ENCODE peak calls at places on chromosomes 13 and 19, in seven cellular contexts. One of them, this sample, is unnamed. For H3K27me3, the result is how much of the 10 kb centered on the place peaks cover.

GRCh38 chr13:38042771-38043170 is 173.2 kb upstream of the TRPC4 start:
- DNase-seq in Peyer's patch: no peak
- DNase-seq in GM23338: no peak
- DNase-seq in CD4-positive, CD25-positive, alpha-beta regulatory T cell: no peak
- DNase-seq in psoas muscle: no peak
- DNase-seq in neuronal stem cell: no peak
- DNase-seq in H7: no peak
- DNase-seq in this sample: no peak

GRCh38 chr13:58949646-58950045 is 1214.1 kb downstream of the DIAPH3 start:
- DNase-seq in Peyer's patch: no peak
- DNase-seq in GM23338: peak
- DNase-seq in CD4-positive, CD25-positive, alpha-beta regulatory T cell: no peak
- DNase-seq in psoas muscle: no peak
- DNase-seq in neuronal stem cell: no peak
- DNase-seq in H7: no peak
- DNase-seq in this sample: no peak

GRCh38 chr19:51531349-51532315 is at the start of gene SIGLEC6:
- DNase-seq in Peyer's patch: peak
- DNase-seq in GM23338: peak
- DNase-seq in CD4-positive, CD25-positive, alpha-beta regulatory T cell: no peak
- DNase-seq in psoas muscle: peak
- DNase-seq in neuronal stem cell: no peak
- DNase-seq in H7: no peak
- DNase-seq in this sample: peak

GRCh38 chr13:51955841-51956603 is 55.2 kb downstream of the ATP7B start:
- DNase-seq in Peyer's patch: no peak
- DNase-seq in GM23338: no peak
- DNase-seq in CD4-positive, CD25-positive, alpha-beta regulatory T cell: no peak
- DNase-seq in psoas muscle: no peak
- DNase-seq in neuronal stem cell: no peak
- DNase-seq in H7: no peak
- DNase-seq in this sample: no peak

GRCh38 chr19:38944981-38945506 is 14.3 kb downstream of the MRPS12 start:
- DNase-seq in Peyer's patch: no peak
- DNase-seq in GM23338: peak
- DNase-seq in CD4-positive, CD25-positive, alpha-beta regulatory T cell: no peak
- DNase-seq in psoas muscle: no peak
- DNase-seq in neuronal stem cell: no peak
- DNase-seq in H7: peak
- DNase-seq in this sample: no peak

GRCh38 chr19:15323496-15324235 is 8.7 kb downstream of the BRD4 start:
- DNase-seq in Peyer's patch: no peak
- DNase-seq in GM23338: no peak
- DNase-seq in CD4-positive, CD25-positive, alpha-beta regulatory T cell: no peak
- DNase-seq in psoas muscle: peak
- DNase-seq in neuronal stem cell: no peak
- DNase-seq in H7: no peak
- DNase-seq in this sample: peak

GRCh38 chr13:36515466-36515865 is 83.2 kb downstream of the CCNA1 start:
- DNase-seq in Peyer's patch: no peak
- DNase-seq in GM23338: no peak
- DNase-seq in CD4-positive, CD25-positive, alpha-beta regulatory T cell: no peak
- DNase-seq in psoas muscle: no peak
- DNase-seq in neuronal stem cell: no peak
- DNase-seq in H7: no peak
- DNase-seq in this sample: no peak

GRCh38 chr19:32909257-32909656 is 39.7 kb upstream of the SLC7A9 start:
- DNase-seq in Peyer's patch: no peak
- DNase-seq in GM23338: no peak
- DNase-seq in CD4-positive, CD25-positive, alpha-beta regulatory T cell: no peak
- DNase-seq in psoas muscle: no peak
- DNase-seq in neuronal stem cell: no peak
- DNase-seq in H7: no peak
- DNase-seq in this sample: no peak

GRCh38 chr13:74210693-74211393 is 76.6 kb upstream of the KLF12 start:
- DNase-seq in Peyer's patch: no peak
- DNase-seq in GM23338: no peak
- DNase-seq in CD4-positive, CD25-positive, alpha-beta regulatory T cell: no peak
- DNase-seq in psoas muscle: no peak
- DNase-seq in neuronal stem cell: no peak
- DNase-seq in H7: no peak
- DNase-seq in this sample: no peak

GRCh38 chr19:51637362-51637978 is 7.3 kb upstream of the SIGLEC5 start:
- DNase-seq in Peyer's patch: no peak
- DNase-seq in GM23338: peak
- DNase-seq in CD4-positive, CD25-positive, alpha-beta regulatory T cell: no peak
- DNase-seq in psoas muscle: no peak
- DNase-seq in neuronal stem cell: no peak
- DNase-seq in H7: peak
- DNase-seq in this sample: no peak

GRCh38 chr19:8357007-8357521 is 6.9 kb upstream of the ANGPTL4 start:
- DNase-seq in Peyer's patch: no peak
- DNase-seq in GM23338: no peak
- DNase-seq in CD4-positive, CD25-positive, alpha-beta regulatory T cell: no peak
- DNase-seq in psoas muscle: peak
- DNase-seq in neuronal stem cell: no peak
- DNase-seq in H7: no peak
- DNase-seq in this sample: no peak

GRCh38 chr13:44396295-44396962 is 22.8 kb downstream of the SERP2 start:
- DNase-seq in Peyer's patch: no peak
- DNase-seq in GM23338: no peak
- DNase-seq in CD4-positive, CD25-positive, alpha-beta regulatory T cell: no peak
- DNase-seq in psoas muscle: no peak
- DNase-seq in neuronal stem cell: no peak
- DNase-seq in H7: peak
- DNase-seq in this sample: no peak

GRCh38 chr19:31357315-31357673 is 8.1 kb upstream of the TSHZ3 start:
- DNase-seq in Peyer's patch: no peak
- DNase-seq in GM23338: no peak
- DNase-seq in CD4-positive, CD25-positive, alpha-beta regulatory T cell: no peak
- DNase-seq in psoas muscle: no peak
- DNase-seq in neuronal stem cell: no peak
- DNase-seq in H7: no peak
- DNase-seq in this sample: no peak

GRCh38 chr19:48635966-48636858 is 967 bp downstream of the DBP start:
- DNase-seq in Peyer's patch: no peak
- DNase-seq in GM23338: peak
- DNase-seq in CD4-positive, CD25-positive, alpha-beta regulatory T cell: peak
- DNase-seq in psoas muscle: peak
- DNase-seq in neuronal stem cell: no peak
- DNase-seq in H7: peak
- DNase-seq in this sample: peak

GRCh38 chr13:39779337-39780270 is 124.1 kb downstream of the COG6 start:
- DNase-seq in Peyer's patch: peak
- DNase-seq in GM23338: no peak
- DNase-seq in CD4-positive, CD25-positive, alpha-beta regulatory T cell: peak
- DNase-seq in psoas muscle: no peak
- DNase-seq in neuronal stem cell: no peak
- DNase-seq in H7: no peak
- DNase-seq in this sample: no peak

GRCh38 chr19:8254286-8255001 is 45.3 kb downstream of the CERS4 start:
- DNase-seq in Peyer's patch: no peak
- DNase-seq in GM23338: no peak
- DNase-seq in CD4-positive, CD25-positive, alpha-beta regulatory T cell: no peak
- DNase-seq in psoas muscle: peak
- DNase-seq in neuronal stem cell: no peak
- DNase-seq in H7: peak
- DNase-seq in this sample: no peak

GRCh38 chr13:59409211-59409610 is 754.5 kb downstream of the DIAPH3 start:
- DNase-seq in Peyer's patch: no peak
- DNase-seq in GM23338: peak
- DNase-seq in CD4-positive, CD25-positive, alpha-beta regulatory T cell: no peak
- DNase-seq in psoas muscle: no peak
- DNase-seq in neuronal stem cell: no peak
- DNase-seq in H7: no peak
- DNase-seq in this sample: no peak

GRCh38 chr19:10404888-10405808 is 1.8 kb upstream of the CDC37 start:
- DNase-seq in Peyer's patch: no peak
- DNase-seq in GM23338: peak
- DNase-seq in CD4-positive, CD25-positive, alpha-beta regulatory T cell: no peak
- DNase-seq in psoas muscle: no peak
- DNase-seq in neuronal stem cell: no peak
- DNase-seq in H7: peak
- DNase-seq in this sample: no peak

GRCh38 chr19:10407102-10407501 is 3.8 kb upstream of the CDC37 start:
- DNase-seq in Peyer's patch: no peak
- DNase-seq in GM23338: no peak
- DNase-seq in CD4-positive, CD25-positive, alpha-beta regulatory T cell: peak
- DNase-seq in psoas muscle: no peak
- DNase-seq in neuronal stem cell: no peak
- DNase-seq in H7: no peak
- DNase-seq in this sample: no peak

GRCh38 chr19:10412257-10412977 is 7.9 kb upstream of the PDE4A start:
- DNase-seq in Peyer's patch: no peak
- DNase-seq in GM23338: no peak
- DNase-seq in CD4-positive, CD25-positive, alpha-beta regulatory T cell: peak
- DNase-seq in psoas muscle: no peak
- DNase-seq in neuronal stem cell: no peak
- DNase-seq in H7: no peak
- DNase-seq in this sample: no peak

GRCh38 chr19:10406191-10406590 is 2.8 kb upstream of the CDC37 start:
- DNase-seq in Peyer's patch: no peak
- DNase-seq in GM23338: no peak
- DNase-seq in CD4-positive, CD25-positive, alpha-beta regulatory T cell: no peak
- DNase-seq in psoas muscle: no peak
- DNase-seq in neuronal stem cell: no peak
- DNase-seq in H7: no peak
- DNase-seq in this sample: no peak

GRCh38 chr19:10408511-10409291 is 5.4 kb upstream of the CDC37 start:
- DNase-seq in Peyer's patch: peak
- DNase-seq in GM23338: no peak
- DNase-seq in CD4-positive, CD25-positive, alpha-beta regulatory T cell: peak
- DNase-seq in psoas muscle: peak
- DNase-seq in neuronal stem cell: no peak
- DNase-seq in H7: peak
- DNase-seq in this sample: peak
- H3K4me3 ChIP-seq in Peyer's patch: peak
- H3K4me3 ChIP-seq in GM23338: no peak
- H3K4me3 ChIP-seq in CD4-positive, CD25-positive, alpha-beta regulatory T cell: peak
- H3K4me3 ChIP-seq in psoas muscle: no peak
- H3K4me3 ChIP-seq in neuronal stem cell: no peak
- H3K4me3 ChIP-seq in H7: no peak
- H3K4me3 ChIP-seq in this sample: no peak

DNA sequence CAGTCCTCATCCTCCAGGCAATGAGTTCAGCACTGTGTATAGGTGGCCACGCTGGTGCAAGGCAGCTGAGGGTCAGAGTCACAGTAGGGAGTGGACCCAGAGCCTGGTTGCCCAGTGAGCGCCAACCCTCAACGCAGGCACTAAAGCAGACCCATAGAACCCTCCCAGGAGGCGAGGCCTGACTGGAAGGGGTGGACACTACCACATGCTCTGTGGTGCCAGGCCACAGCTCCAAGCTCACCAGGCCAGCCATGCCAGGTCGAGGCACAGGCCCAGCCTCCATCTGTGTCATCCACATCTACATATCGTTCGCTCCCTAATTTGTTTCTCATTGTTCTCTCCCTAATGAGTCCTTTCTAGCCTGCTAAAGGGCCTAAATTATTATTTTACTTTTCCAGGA is 165.8 kb upstream of the GPR12 start:
- DNase-seq in Peyer's patch: no peak
- DNase-seq in GM23338: no peak
- DNase-seq in CD4-positive, CD25-positive, alpha-beta regulatory T cell: no peak
- DNase-seq in psoas muscle: no peak
- DNase-seq in neuronal stem cell: no peak
- DNase-seq in H7: no peak
- DNase-seq in this sample: no peak
- H3K27me3 ChIP-seq in Peyer's patch: under half
- H3K27me3 ChIP-seq in GM23338: under half
- H3K27me3 ChIP-seq in CD4-positive, CD25-positive, alpha-beta regulatory T cell: under half
- H3K27me3 ChIP-seq in psoas muscle: under half
- H3K27me3 ChIP-seq in neuronal stem cell: under half
- H3K27me3 ChIP-seq in H7: under half
- H3K27me3 ChIP-seq in this sample: under half

DNA sequence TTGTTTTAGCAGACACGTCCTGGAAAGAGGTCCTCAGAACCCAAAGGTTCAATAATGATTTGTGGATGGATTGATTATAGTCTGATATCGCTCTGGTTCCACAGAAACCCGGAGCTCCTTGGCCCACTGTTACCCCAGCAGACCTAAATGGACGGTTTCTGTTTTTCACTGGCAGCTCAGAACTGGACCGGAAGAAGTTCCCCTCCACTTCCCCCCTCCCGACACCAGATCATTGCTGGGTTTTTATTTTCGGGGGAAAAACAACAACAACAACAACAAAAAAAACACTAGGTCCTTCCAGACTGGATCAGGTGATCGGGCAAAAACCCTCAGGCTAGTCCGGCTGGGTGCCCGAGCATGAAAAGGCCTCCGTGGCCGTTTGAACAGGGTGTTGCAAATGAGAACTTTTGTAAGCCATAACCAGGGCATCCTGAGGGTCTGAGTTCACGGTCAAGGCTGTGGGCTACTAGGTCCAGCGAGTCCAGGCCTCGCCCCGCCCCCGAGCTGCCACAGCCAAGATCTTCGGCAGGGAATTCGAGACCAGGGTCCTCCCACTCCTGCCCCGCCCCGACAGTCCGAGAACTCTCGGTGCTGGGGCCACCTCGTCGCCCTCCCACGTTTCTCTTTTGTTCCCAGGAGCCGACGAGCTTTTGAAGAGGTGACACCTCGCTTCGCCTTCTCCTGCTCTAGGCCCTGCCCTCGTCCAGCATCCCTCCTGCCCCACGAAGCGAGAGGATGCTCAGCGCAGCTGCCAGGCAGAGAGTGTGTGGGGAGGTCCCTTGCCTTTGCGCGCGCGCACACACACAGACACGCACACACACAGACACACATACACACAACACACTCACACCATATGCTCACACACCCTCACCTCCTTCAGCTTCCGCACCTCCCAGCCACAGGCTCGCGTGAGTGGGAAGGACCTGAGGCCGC is 8.7 kb downstream of the ZIC2 start:
- DNase-seq in Peyer's patch: no peak
- DNase-seq in GM23338: peak
- DNase-seq in CD4-positive, CD25-positive, alpha-beta regulatory T cell: peak
- DNase-seq in psoas muscle: no peak
- DNase-seq in neuronal stem cell: peak
- DNase-seq in H7: peak
- DNase-seq in this sample: no peak
- H3K4me3 ChIP-seq in Peyer's patch: no peak
- H3K4me3 ChIP-seq in GM23338: peak
- H3K4me3 ChIP-seq in CD4-positive, CD25-positive, alpha-beta regulatory T cell: peak
- H3K4me3 ChIP-seq in psoas muscle: no peak
- H3K4me3 ChIP-seq in neuronal stem cell: no peak
- H3K4me3 ChIP-seq in H7: peak
- H3K4me3 ChIP-seq in this sample: no peak

DNA sequence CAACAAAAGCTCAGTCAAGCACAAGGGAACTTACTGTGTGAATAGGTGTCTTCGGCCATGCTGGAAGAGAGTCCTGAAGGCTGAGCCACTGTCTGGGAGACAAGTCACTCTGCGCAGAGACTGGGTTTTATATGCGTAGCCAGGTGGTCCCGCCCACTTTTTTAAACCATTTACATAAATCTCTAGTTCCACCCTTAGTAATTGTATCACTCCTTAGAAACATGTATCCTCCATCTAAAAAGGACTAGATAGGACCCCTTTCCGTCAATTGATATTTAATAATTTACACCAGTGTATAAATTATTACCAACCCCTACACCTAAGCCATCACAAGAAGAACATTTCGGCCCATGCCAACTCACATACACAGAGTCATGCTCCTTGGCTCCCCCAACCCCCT is at the start of gene DUXA:
- DNase-seq in Peyer's patch: no peak
- DNase-seq in GM23338: no peak
- DNase-seq in CD4-positive, CD25-positive, alpha-beta regulatory T cell: no peak
- DNase-seq in psoas muscle: no peak
- DNase-seq in neuronal stem cell: no peak
- DNase-seq in H7: no peak
- DNase-seq in this sample: no peak
- H3K27me3 ChIP-seq in Peyer's patch: under half
- H3K27me3 ChIP-seq in GM23338: under half
- H3K27me3 ChIP-seq in CD4-positive, CD25-positive, alpha-beta regulatory T cell: under half
- H3K27me3 ChIP-seq in psoas muscle: under half
- H3K27me3 ChIP-seq in neuronal stem cell: under half
- H3K27me3 ChIP-seq in H7: under half
- H3K27me3 ChIP-seq in this sample: under half

This sample was measured in upper lobe of right lung.